ENCODE peak calls at places on chromosome 15, in four cellular contexts. One of them, this sample, is unnamed. For H3K4me1, the result is how much of the 10 kb centered on the place peaks cover.

GRCh38 chr15:46441294-46442062 is 806.6 kb downstream of the SQOR start:
- DNase-seq in body of pancreas: no peak
- DNase-seq in PC-9: no peak
- DNase-seq in lower lobe of right lung: no peak
- DNase-seq in this sample: no peak

GRCh38 chr15:36370735-36371115 is 208.7 kb upstream of the CDIN1 start:
- DNase-seq in PC-9: no peak
- DNase-seq in lower lobe of right lung: no peak
- DNase-seq in body of pancreas: no peak
- DNase-seq in this sample: no peak

GRCh38 chr15:68418611-68419161 is 13.3 kb downstream of the ITGA11 start:
- DNase-seq in body of pancreas: no peak
- DNase-seq in PC-9: peak
- DNase-seq in lower lobe of right lung: no peak
- DNase-seq in this sample: peak

GRCh38 chr15:52789601-52790165 is 453 bp downstream of the ONECUT1 start:
- DNase-seq in lower lobe of right lung: peak
- DNase-seq in PC-9: no peak
- DNase-seq in body of pancreas: peak
- DNase-seq in this sample: no peak

GRCh38 chr15:33234019-33234418 is 39.5 kb upstream of the FMN1 start:
- DNase-seq in PC-9: peak
- DNase-seq in lower lobe of right lung: no peak
- DNase-seq in body of pancreas: no peak
- DNase-seq in this sample: no peak

GRCh38 chr15:69299451-69300128 is 878 bp downstream of the PAQR5 start:
- DNase-seq in lower lobe of right lung: no peak
- DNase-seq in body of pancreas: no peak
- DNase-seq in PC-9: no peak
- DNase-seq in this sample: peak

GRCh38 chr15:83380682-83381081 is 66.5 kb upstream of the SH3GL3 start:
- DNase-seq in PC-9: peak
- DNase-seq in lower lobe of right lung: peak
- DNase-seq in body of pancreas: peak
- DNase-seq in this sample: peak

GRCh38 chr15:45187894-45188830 is at the start of gene SHF:
- DNase-seq in PC-9: no peak
- DNase-seq in lower lobe of right lung: no peak
- DNase-seq in body of pancreas: peak
- DNase-seq in this sample: no peak

GRCh38 chr15:74011610-74012009 is 17.1 kb downstream of the PML start:
- DNase-seq in lower lobe of right lung: no peak
- DNase-seq in PC-9: no peak
- DNase-seq in body of pancreas: no peak
- DNase-seq in this sample: no peak

GRCh38 chr15:92011611-92012367 is 158.3 kb downstream of the SLCO3A1 start:
- DNase-seq in lower lobe of right lung: no peak
- DNase-seq in PC-9: peak
- DNase-seq in body of pancreas: peak
- DNase-seq in this sample: no peak

GRCh38 chr15:35000511-35000910 is 12.4 kb upstream of the ZNF770 start:
- DNase-seq in lower lobe of right lung: no peak
- DNase-seq in body of pancreas: peak
- DNase-seq in PC-9: peak
- DNase-seq in this sample: peak

GRCh38 chr15:92714457-92715401 is 59.2 kb upstream of the FAM174B start:
- DNase-seq in lower lobe of right lung: peak
- DNase-seq in body of pancreas: peak
- DNase-seq in PC-9: peak
- DNase-seq in this sample: no peak

GRCh38 chr15:91572110-91572509 is 281.4 kb upstream of the SLCO3A1 start:
- DNase-seq in body of pancreas: no peak
- DNase-seq in PC-9: peak
- DNase-seq in lower lobe of right lung: no peak
- DNase-seq in this sample: no peak

GRCh38 chr15:42623951-42624350 is 48.5 kb downstream of the STARD9 start:
- DNase-seq in lower lobe of right lung: no peak
- DNase-seq in body of pancreas: no peak
- DNase-seq in PC-9: no peak
- DNase-seq in this sample: no peak

GRCh38 chr15:68416158-68416535 is 15.8 kb downstream of the ITGA11 start:
- DNase-seq in lower lobe of right lung: no peak
- DNase-seq in PC-9: no peak
- DNase-seq in body of pancreas: no peak
- DNase-seq in this sample: peak

GRCh38 chr15:53414167-53414566 is 345.3 kb downstream of the WDR72 start:
- DNase-seq in lower lobe of right lung: no peak
- DNase-seq in PC-9: no peak
- DNase-seq in body of pancreas: peak
- DNase-seq in this sample: no peak

GRCh38 chr15:27234593-27234992 is 263.6 kb downstream of the GABRG3 start:
- DNase-seq in body of pancreas: no peak
- DNase-seq in PC-9: no peak
- DNase-seq in lower lobe of right lung: no peak
- DNase-seq in this sample: no peak

GRCh38 chr15:40323953-40324937 is 753 bp downstream of the INAFM2 start:
- DNase-seq in body of pancreas: peak
- DNase-seq in lower lobe of right lung: peak
- DNase-seq in PC-9: no peak
- DNase-seq in this sample: peak

GRCh38 chr15:89378699-89379422 is 44.2 kb upstream of the POLG start:
- DNase-seq in lower lobe of right lung: no peak
- DNase-seq in PC-9: no peak
- DNase-seq in body of pancreas: no peak
- DNase-seq in this sample: no peak

GRCh38 chr15:68335251-68335650 is 57.7 kb downstream of the FEM1B start:
- DNase-seq in body of pancreas: peak
- DNase-seq in lower lobe of right lung: no peak
- DNase-seq in PC-9: peak
- DNase-seq in this sample: no peak

GRCh38 chr15:101262551-101262950 is 10.7 kb upstream of the CHSY1 start:
- DNase-seq in PC-9: no peak
- DNase-seq in lower lobe of right lung: no peak
- DNase-seq in body of pancreas: no peak
- DNase-seq in this sample: no peak

GRCh38 chr15:48641416-48641815 is 4.1 kb downstream of the FBN1 start:
- DNase-seq in body of pancreas: no peak
- DNase-seq in lower lobe of right lung: no peak
- DNase-seq in PC-9: no peak
- DNase-seq in this sample: no peak

DNA sequence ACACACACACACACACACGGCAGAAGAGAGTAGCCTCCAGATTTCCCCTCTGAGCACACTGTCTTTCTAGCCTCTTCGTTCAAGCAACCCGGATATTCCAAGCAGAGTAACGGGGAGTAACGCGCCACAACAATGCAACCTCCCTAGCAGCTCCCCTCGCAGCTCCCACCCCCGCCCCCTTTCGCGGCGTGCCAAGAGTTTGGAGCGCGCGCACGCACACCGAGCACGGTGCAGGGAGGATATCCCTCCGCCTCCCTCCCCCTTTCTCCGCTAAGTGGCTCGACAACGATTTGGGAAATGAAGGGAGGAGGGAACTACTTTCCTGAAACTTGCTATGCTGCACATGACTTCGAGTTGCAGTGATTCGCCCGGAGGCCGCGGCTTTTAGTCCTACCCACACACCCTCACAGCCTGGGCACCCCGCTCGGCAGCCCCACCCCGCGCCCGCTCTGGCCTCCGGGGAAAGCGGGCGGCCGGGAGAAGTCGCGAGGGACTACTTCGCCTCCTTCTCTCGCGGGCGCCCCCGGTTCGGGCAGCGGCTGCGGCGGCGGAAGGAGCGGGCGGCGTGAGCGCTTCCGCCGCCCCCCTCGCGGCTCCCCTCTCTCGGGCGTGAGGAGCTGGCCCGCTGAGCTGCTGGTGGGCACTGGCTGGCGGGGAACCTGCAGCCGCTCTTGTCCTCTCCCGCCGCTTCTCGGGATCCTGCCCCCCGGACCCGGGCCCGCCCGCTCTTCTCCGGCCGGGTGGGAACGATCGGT is 733 bp upstream of the SPRED1 start:
- DNase-seq in PC-9: peak
- DNase-seq in lower lobe of right lung: peak
- DNase-seq in body of pancreas: peak
- DNase-seq in this sample: peak
- TF ChIP-seq CTCF in PC-9: no peak
- TF ChIP-seq CTCF in lower lobe of right lung: no peak
- TF ChIP-seq CTCF in body of pancreas: no peak
- TF ChIP-seq CTCF in this sample: peak

GRCh38 chr15:70635895-70636294 is 127.5 kb downstream of the UACA start:
- DNase-seq in body of pancreas: no peak
- DNase-seq in lower lobe of right lung: no peak
- DNase-seq in PC-9: no peak
- DNase-seq in this sample: no peak

GRCh38 chr15:70632981-70633380 is 130.4 kb downstream of the UACA start:
- DNase-seq in body of pancreas: no peak
- DNase-seq in PC-9: no peak
- DNase-seq in lower lobe of right lung: no peak
- DNase-seq in this sample: no peak

GRCh38 chr15:70633394-70633793 is 130.0 kb downstream of the UACA start:
- DNase-seq in lower lobe of right lung: no peak
- DNase-seq in PC-9: no peak
- DNase-seq in body of pancreas: no peak
- DNase-seq in this sample: no peak

GRCh38 chr15:70629735-70630273 is 133.6 kb downstream of the UACA start:
- DNase-seq in body of pancreas: no peak
- DNase-seq in lower lobe of right lung: no peak
- DNase-seq in PC-9: no peak
- DNase-seq in this sample: no peak

DNA sequence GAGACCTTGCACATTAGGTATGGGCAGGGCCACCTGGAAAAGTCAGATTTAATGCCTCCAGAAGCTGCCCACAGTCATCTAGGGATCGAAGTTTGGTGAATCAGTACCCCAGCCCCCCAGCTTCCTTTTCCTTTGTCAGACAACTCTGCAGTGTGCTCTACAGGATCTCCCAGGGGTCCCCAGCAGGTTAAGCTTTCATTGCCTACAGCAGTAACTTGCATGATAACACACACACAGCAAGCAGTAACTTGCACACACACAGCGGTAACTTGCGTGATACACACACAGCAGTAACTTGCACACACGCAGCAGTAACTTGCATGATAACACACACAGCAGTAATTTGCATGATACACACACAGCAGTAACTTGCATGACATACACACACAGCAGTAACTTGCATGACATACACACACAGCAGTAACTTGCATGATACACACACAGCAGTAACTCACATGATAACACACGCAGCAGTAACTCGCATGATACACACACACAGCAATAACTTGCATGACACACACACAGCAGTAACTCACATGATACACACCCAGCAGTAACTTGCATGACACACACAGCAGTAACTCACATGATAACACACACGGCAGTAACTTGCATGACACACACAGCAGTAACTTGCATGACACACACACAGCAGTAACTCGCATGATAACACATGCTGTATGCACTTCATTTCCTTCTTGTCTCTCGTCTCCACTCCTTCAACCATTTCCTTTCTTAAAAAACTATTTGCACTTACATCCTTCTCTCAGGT is 131.1 kb downstream of the UACA start:
- DNase-seq in body of pancreas: no peak
- DNase-seq in lower lobe of right lung: no peak
- DNase-seq in PC-9: no peak
- DNase-seq in this sample: no peak
- H3K4me1 ChIP-seq in body of pancreas: under half
- H3K4me1 ChIP-seq in lower lobe of right lung: under half
- H3K4me1 ChIP-seq in PC-9: under half
- H3K4me1 ChIP-seq in this sample: under half

GRCh38 chr15:38972831-38973230 is 408.2 kb upstream of the RASGRP1 start:
- DNase-seq in body of pancreas: no peak
- DNase-seq in PC-9: no peak
- DNase-seq in lower lobe of right lung: no peak
- DNase-seq in this sample: no peak

DNA sequence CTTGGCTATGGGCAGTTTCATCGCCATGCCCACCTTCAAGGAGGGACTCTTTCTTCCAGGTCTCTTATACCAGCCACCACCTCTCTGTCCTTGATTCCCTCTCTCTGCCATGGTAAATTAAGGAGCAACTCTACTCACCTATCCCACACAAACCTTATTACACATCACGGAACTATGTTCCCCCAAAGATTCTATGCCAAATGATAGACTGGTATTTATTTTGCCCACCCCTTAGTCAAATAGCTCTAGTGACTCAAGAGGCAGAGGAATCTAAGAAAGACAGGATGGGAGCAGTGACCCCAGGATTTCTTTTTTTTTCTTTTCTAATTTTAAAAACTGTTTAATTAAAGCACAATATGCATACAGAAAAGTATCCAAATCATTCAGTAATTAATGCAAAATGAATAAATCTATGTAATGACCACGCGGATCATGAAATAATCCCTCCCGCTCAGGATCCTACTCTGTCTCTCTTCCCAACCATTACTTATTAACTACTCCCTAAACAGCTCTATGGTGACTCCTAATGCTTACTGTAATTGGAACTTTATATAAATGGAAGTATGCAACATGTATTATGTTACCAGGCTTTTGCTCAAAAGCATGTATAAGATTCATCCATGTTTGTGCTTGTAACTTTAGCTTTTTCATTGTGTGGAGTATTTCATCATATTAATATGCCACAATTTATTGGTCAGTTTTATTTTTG is 410.8 kb upstream of the RASGRP1 start:
- DNase-seq in lower lobe of right lung: no peak
- DNase-seq in PC-9: no peak
- DNase-seq in body of pancreas: no peak
- DNase-seq in this sample: no peak
- TF ChIP-seq CTCF in lower lobe of right lung: no peak
- TF ChIP-seq CTCF in PC-9: no peak
- TF ChIP-seq CTCF in body of pancreas: no peak
- TF ChIP-seq CTCF in this sample: no peak

GRCh38 chr15:72483279-72483678 is 9.1 kb downstream of the ARIH1 start:
- DNase-seq in body of pancreas: no peak
- DNase-seq in PC-9: no peak
- DNase-seq in lower lobe of right lung: no peak
- DNase-seq in this sample: no peak
- H3K4me1 ChIP-seq in body of pancreas: half or more
- H3K4me1 ChIP-seq in PC-9: under half
- H3K4me1 ChIP-seq in lower lobe of right lung: half or more
- H3K4me1 ChIP-seq in this sample: under half

GRCh38 chr15:75038948-75039533 is 15.7 kb downstream of the PPCDC start:
- DNase-seq in lower lobe of right lung: no peak
- DNase-seq in body of pancreas: no peak
- DNase-seq in PC-9: no peak
- DNase-seq in this sample: no peak

GRCh38 chr15:75042730-75043508 is 19.5 kb downstream of the PPCDC start:
- DNase-seq in lower lobe of right lung: peak
- DNase-seq in PC-9: peak
- DNase-seq in body of pancreas: peak
- DNase-seq in this sample: no peak

GRCh38 chr15:75044258-75044878 is 21.0 kb downstream of the PPCDC start:
- DNase-seq in PC-9: no peak
- DNase-seq in body of pancreas: no peak
- DNase-seq in lower lobe of right lung: no peak
- DNase-seq in this sample: peak

GRCh38 chr15:75045332-75046015 is 22.1 kb downstream of the PPCDC start:
- DNase-seq in PC-9: no peak
- DNase-seq in body of pancreas: no peak
- DNase-seq in lower lobe of right lung: no peak
- DNase-seq in this sample: no peak

GRCh38 chr15:75043509-75044257 is 20.3 kb downstream of the PPCDC start:
- DNase-seq in PC-9: peak
- DNase-seq in body of pancreas: peak
- DNase-seq in lower lobe of right lung: peak
- DNase-seq in this sample: peak
- TF ChIP-seq CTCF in PC-9: peak
- TF ChIP-seq CTCF in body of pancreas: no peak
- TF ChIP-seq CTCF in lower lobe of right lung: peak
- TF ChIP-seq CTCF in this sample: no peak

This sample was measured in RWPE2.